ENCODE peak calls at places on chromosomes 13 and 19, in four cellular contexts. One of them, this sample, is unnamed.

GRCh38 chr19:36819130-36819630 is 19.0 kb downstream of the ZNF790 start:
- DNase-seq in K562: no peak
- DNase-seq in HepG2: no peak
- DNase-seq in GM12878: no peak
- DNase-seq in this sample: no peak

GRCh38 chr13:23903906-23904280 is 6.6 kb upstream of the C1QTNF9B start:
- DNase-seq in GM12878: no peak
- DNase-seq in HepG2: no peak
- DNase-seq in K562: no peak
- DNase-seq in this sample: no peak

GRCh38 chr19:11142528-11143171 is 12.9 kb downstream of the SPC24 start:
- DNase-seq in GM12878: no peak
- DNase-seq in K562: peak; percentile 81
- DNase-seq in HepG2: peak; percentile 90
- DNase-seq in this sample: peak; percentile 95

GRCh38 chr19:36058481-36059179 is 3.9 kb downstream of the WDR62 start:
- DNase-seq in K562: no peak
- DNase-seq in GM12878: no peak
- DNase-seq in HepG2: peak; percentile 92
- DNase-seq in this sample: no peak

GRCh38 chr13:51981355-51981754 is 29.9 kb downstream of the ATP7B start:
- DNase-seq in K562: no peak
- DNase-seq in HepG2: peak; percentile 34
- DNase-seq in GM12878: no peak
- DNase-seq in this sample: no peak

GRCh38 chr19:38277549-38277948 is 13.2 kb downstream of the SPINT2 start:
- DNase-seq in GM12878: no peak
- DNase-seq in K562: no peak
- DNase-seq in HepG2: no peak
- DNase-seq in this sample: no peak

GRCh38 chr13:99133230-99133629 is 67.4 kb upstream of the UBAC2 start:
- DNase-seq in GM12878: no peak
- DNase-seq in K562: no peak
- DNase-seq in HepG2: no peak
- DNase-seq in this sample: no peak

GRCh38 chr13:32734511-32734910 is 148.3 kb downstream of the PDS5B start:
- DNase-seq in GM12878: no peak
- DNase-seq in HepG2: no peak
- DNase-seq in K562: peak; percentile 5
- DNase-seq in this sample: peak; percentile 37

GRCh38 chr13:19153782-19154450 is 27.7 kb downstream of the TUBA3C start:
- DNase-seq in HepG2: peak; percentile 7
- DNase-seq in GM12878: no peak
- DNase-seq in K562: peak; percentile 61
- DNase-seq in this sample: no peak

GRCh38 chr19:31350693-31351211 is 1.5 kb upstream of the TSHZ3 start:
- DNase-seq in HepG2: no peak
- DNase-seq in GM12878: no peak
- DNase-seq in K562: peak; percentile 63
- DNase-seq in this sample: no peak

GRCh38 chr19:35642798-35643254 is 1.3 kb downstream of the ETV2 start:
- DNase-seq in HepG2: no peak
- DNase-seq in GM12878: no peak
- DNase-seq in K562: no peak
- DNase-seq in this sample: no peak

GRCh38 chr19:47253467-47253881 is 2.9 kb upstream of the CCDC9 start:
- DNase-seq in GM12878: no peak
- DNase-seq in HepG2: peak; percentile 60
- DNase-seq in K562: no peak
- DNase-seq in this sample: no peak

GRCh38 chr13:94620286-94620896 is 18.7 kb downstream of the GPR180 start:
- DNase-seq in K562: peak; percentile 30
- DNase-seq in GM12878: no peak
- DNase-seq in HepG2: peak; percentile 39
- DNase-seq in this sample: peak; percentile 52

GRCh38 chr13:40141859-40142555 is 486.5 kb downstream of the COG6 start:
- DNase-seq in K562: no peak
- DNase-seq in HepG2: no peak
- DNase-seq in GM12878: no peak
- DNase-seq in this sample: no peak

GRCh38 chr19:990746-991145 is 6.6 kb downstream of the WDR18 start:
- DNase-seq in HepG2: no peak
- DNase-seq in K562: no peak
- DNase-seq in GM12878: no peak
- DNase-seq in this sample: no peak

GRCh38 chr19:43444531-43445340 is 20.7 kb downstream of the LYPD3 start:
- DNase-seq in HepG2: no peak
- DNase-seq in GM12878: no peak
- DNase-seq in K562: no peak
- DNase-seq in this sample: no peak

GRCh38 chr19:4098493-4098892 is 25.4 kb downstream of the MAP2K2 start:
- DNase-seq in GM12878: no peak
- DNase-seq in HepG2: no peak
- DNase-seq in K562: no peak
- DNase-seq in this sample: no peak

GRCh38 chr19:46040952-46041500 is at the start of gene IGFL4:
- DNase-seq in HepG2: no peak
- DNase-seq in K562: no peak
- DNase-seq in GM12878: no peak
- DNase-seq in this sample: no peak

GRCh38 chr13:44243198-44243852 is 130.3 kb upstream of the SERP2 start:
- DNase-seq in GM12878: no peak
- DNase-seq in K562: peak; percentile 75
- DNase-seq in HepG2: peak; percentile 54
- DNase-seq in this sample: peak; percentile 92

GRCh38 chr13:105969761-105970160 is 565.7 kb downstream of the EFNB2 start:
- DNase-seq in K562: no peak
- DNase-seq in GM12878: no peak
- DNase-seq in HepG2: no peak
- DNase-seq in this sample: no peak

GRCh38 chr13:113531041-113531873 is 40.7 kb upstream of the DCUN1D2 start:
- DNase-seq in GM12878: no peak
- DNase-seq in K562: no peak
- DNase-seq in HepG2: no peak
- DNase-seq in this sample: no peak

GRCh38 chr13:36096411-36097184 is 34.6 kb downstream of the DCLK1 start:
- DNase-seq in HepG2: no peak
- DNase-seq in K562: no peak
- DNase-seq in GM12878: no peak
- DNase-seq in this sample: no peak

GRCh38 chr19:23914402-23915286 is at the start of gene ZNF726:
- DNase-seq in HepG2: no peak
- DNase-seq in GM12878: peak; percentile 37
- DNase-seq in K562: peak; percentile 90
- DNase-seq in this sample: peak; percentile 90

GRCh38 chr19:44703336-44704078 is 4.6 kb downstream of the CEACAM16 start:
- DNase-seq in K562: no peak
- DNase-seq in HepG2: no peak
- DNase-seq in GM12878: no peak
- DNase-seq in this sample: no peak

GRCh38 chr19:40804783-40805242 is 5.8 kb downstream of the EGLN2 start:
- DNase-seq in GM12878: no peak
- DNase-seq in K562: no peak
- DNase-seq in HepG2: no peak
- DNase-seq in this sample: no peak
- TF ChIP-seq POLR2AphosphoS5 in GM12878: no peak
- TF ChIP-seq POLR2AphosphoS5 in K562: peak; percentile 25
- TF ChIP-seq POLR2AphosphoS5 in HepG2: no peak
- TF ChIP-seq POLR2AphosphoS5 in this sample: no peak

DNA sequence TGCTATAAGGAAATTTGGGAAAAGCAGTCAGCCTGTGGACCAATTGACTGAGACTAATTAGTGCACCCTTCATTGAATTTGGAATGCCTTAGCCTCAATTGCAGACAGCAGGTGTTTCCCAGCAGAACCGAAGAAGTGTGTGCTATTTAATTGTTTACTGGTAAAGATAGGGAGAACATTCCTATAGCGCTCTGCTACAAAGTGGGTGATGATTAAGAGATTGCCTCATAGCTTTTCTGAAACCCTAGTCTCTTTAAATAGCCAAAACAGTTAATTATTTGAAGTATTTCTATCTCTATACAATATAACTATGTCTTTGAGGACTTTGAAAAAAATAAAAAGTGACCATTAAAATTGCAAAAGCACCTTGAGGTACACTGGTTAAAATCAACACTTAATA is 1884.3 kb upstream of the PCDH20 start:
- DNase-seq in HepG2: no peak
- DNase-seq in K562: no peak
- DNase-seq in GM12878: no peak
- DNase-seq in this sample: no peak
- TF ChIP-seq MAX in HepG2: no peak
- TF ChIP-seq MAX in K562: no peak
- TF ChIP-seq MAX in GM12878: no peak
- TF ChIP-seq MAX in this sample: no peak

DNA sequence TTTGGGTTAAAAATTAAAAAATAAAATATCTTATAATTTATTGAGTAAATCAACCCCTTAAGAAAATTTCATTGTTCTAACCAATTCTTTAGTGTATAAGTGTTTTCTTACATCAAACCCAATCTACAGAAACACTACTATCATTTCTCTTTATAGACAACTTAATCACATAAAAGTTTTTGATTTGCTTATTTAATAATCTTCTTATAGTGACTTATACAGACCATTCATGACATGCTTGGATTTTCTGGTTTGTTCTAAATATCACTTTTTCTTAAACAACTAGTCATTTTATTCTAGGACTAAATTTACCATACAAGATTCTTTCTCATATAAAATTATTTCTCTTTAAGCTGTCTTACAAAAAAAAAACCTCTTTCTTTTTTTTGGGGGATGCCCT is 27.3 kb upstream of the ZSCAN5A start:
- DNase-seq in K562: no peak
- DNase-seq in GM12878: no peak
- DNase-seq in HepG2: no peak
- DNase-seq in this sample: no peak
- TF ChIP-seq MYC in K562: no peak
- TF ChIP-seq MYC in GM12878: no peak
- TF ChIP-seq MYC in HepG2: no peak
- TF ChIP-seq MYC in this sample: no peak

GRCh38 chr19:2123682-2124387 is 27.1 kb downstream of the IZUMO4 start:
- DNase-seq in GM12878: no peak
- DNase-seq in HepG2: no peak
- DNase-seq in K562: no peak
- DNase-seq in this sample: no peak
- TF ChIP-seq POLR2AphosphoS5 in GM12878: no peak
- TF ChIP-seq POLR2AphosphoS5 in HepG2: no peak
- TF ChIP-seq POLR2AphosphoS5 in K562: no peak
- TF ChIP-seq POLR2AphosphoS5 in this sample: no peak